ENCODE peak calls at places on chromosomes 1 and 21, in five cellular contexts. F, R, Q, O and A are unnamed samples.

GRCh38 chr1:115642168-115643072 is 650 bp downstream of the VANGL1 start:
- DNase-seq in F (peak; percentile 72), O (no peak), R (no peak), Q (peak; percentile 20), A (no peak)

GRCh38 chr1:38991638-38992449 is 768 bp downstream of the AKIRIN1 start:
- DNase-seq in O (no peak), R (no peak), F (peak; percentile 59), Q (no peak), A (no peak)

GRCh38 chr1:145994391-145995120 is 1.8 kb downstream of the TXNIP start:
- DNase-seq in F (peak; percentile 73), Q (no peak), R (no peak), O (no peak), A (no peak)

GRCh38 chr1:171644805-171645483 is 7.5 kb downstream of the MYOC start:
- DNase-seq in F (peak; percentile 95), Q (peak; percentile 82), R (peak; percentile 61), O (peak; percentile 37), A (no peak)

GRCh38 chr1:7531562-7532340 is 239.3 kb upstream of the VAMP3 start:
- DNase-seq in R (no peak), F (no peak), Q (no peak), O (no peak), A (no peak)

GRCh38 chr1:153404768-153405167 is 11.6 kb upstream of the S100A7A start:
- DNase-seq in R (no peak), F (peak; percentile 83), O (peak; percentile 34), Q (no peak), A (no peak)

GRCh38 chr21:19011448-19011847 is 607.9 kb upstream of the TMPRSS15 start:
- DNase-seq in R (no peak), O (no peak), F (no peak), Q (no peak), A (no peak)

GRCh38 chr1:69569281-69569970 is 1.7 kb downstream of the LRRC7 start:
- DNase-seq in R (no peak), F (peak; percentile 80), Q (no peak), O (no peak), A (no peak)

GRCh38 chr1:116751149-116751548 is 3.1 kb upstream of the CD2 start:
- DNase-seq in F (no peak), R (no peak), O (no peak), Q (no peak), A (no peak)

GRCh38 chr1:106785136-106785535 is 271.3 kb upstream of the PRMT6 start:
- DNase-seq in O (no peak), F (no peak), Q (no peak), R (no peak), A (no peak)

GRCh38 chr1:117815105-117815812 is 114.2 kb downstream of the GDAP2 start:
- DNase-seq in F (no peak), R (no peak), Q (peak; percentile 70), O (no peak), A (no peak)

GRCh38 chr1:226111109-226111864 is 48.8 kb downstream of the H3-3A start:
- DNase-seq in Q (no peak), R (no peak), O (no peak), F (peak; percentile 77), A (no peak)

GRCh38 chr1:37474697-37475379 is 458 bp downstream of the ZC3H12A start:
- DNase-seq in O (no peak), F (peak; percentile 53), R (no peak), Q (no peak), A (no peak)

GRCh38 chr1:150187560-150187931 is 37.8 kb downstream of the PLEKHO1 start:
- DNase-seq in Q (no peak), R (no peak), O (no peak), F (no peak), A (no peak)

GRCh38 chr1:12616709-12617373 is 1.2 kb downstream of the DHRS3 start:
- DNase-seq in F (peak; percentile 42), R (no peak), Q (no peak), O (no peak), A (no peak)

GRCh38 chr1:208203127-208203847 is 40.9 kb downstream of the PLXNA2 start:
- DNase-seq in R (no peak), Q (peak; percentile 46), F (no peak), O (no peak), A (no peak)

GRCh38 chr1:218463194-218464156 is 118.3 kb downstream of the TGFB2 start:
- DNase-seq in R (no peak), F (no peak), O (no peak), Q (peak; percentile 79), A (no peak)

GRCh38 chr1:176029155-176029554 is 177.9 kb downstream of the COP1 start:
- DNase-seq in Q (no peak), F (no peak), O (no peak), R (no peak), A (no peak)

GRCh38 chr1:1062364-1063163 is 11.5 kb downstream of the RNF223 start:
- DNase-seq in R (no peak), F (peak; percentile 76), Q (peak; percentile 18), O (no peak), A (no peak)

GRCh38 chr1:226674892-226675719 is 64.0 kb downstream of the ITPKB start:
- DNase-seq in Q (no peak), R (no peak), O (peak; percentile 60), F (peak; percentile 81), A (no peak)

GRCh38 chr1:22582670-22583635 is 19.7 kb downstream of the EPHA8 start:
- DNase-seq in F (no peak), O (no peak), R (no peak), Q (no peak), A (no peak)

GRCh38 chr1:24901791-24902470 is 28.1 kb downstream of the RUNX3 start:
- DNase-seq in Q (no peak), F (no peak), O (no peak), R (no peak), A (no peak)

GRCh38 chr1:90007979-90008404 is 13.1 kb downstream of the ZNF326 start:
- DNase-seq in O (no peak), F (peak; percentile 63), R (peak; percentile 13), Q (peak; percentile 49), A (no peak)

GRCh38 chr1:10848109-10848684 is 51.8 kb upstream of the CASZ1 start:
- DNase-seq in Q (no peak), R (no peak), F (no peak), O (no peak), A (no peak)

GRCh38 chr1:37410080-37410479 is 64.3 kb upstream of the ZC3H12A start:
- DNase-seq in O (no peak), R (no peak), Q (no peak), F (peak; percentile 31), A (no peak)

GRCh38 chr1:162055062-162055461 is 14.4 kb upstream of the NOS1AP start:
- DNase-seq in O (no peak), Q (peak; percentile 87), F (no peak), R (peak; percentile 49), A (no peak)

GRCh38 chr1:2049517-2050481 is at the start of gene PRKCZ:
- DNase-seq in O (peak; percentile 93), R (no peak), F (no peak), Q (no peak), A (no peak)

GRCh38 chr1:8075511-8076051 is 49.5 kb upstream of the ERRFI1 start:
- DNase-seq in Q (peak; percentile 30), F (no peak), O (no peak), R (no peak), A (no peak)

GRCh38 chr1:237467320-237467719 is 423.4 kb downstream of the ZP4 start:
- DNase-seq in O (no peak), F (no peak), R (no peak), Q (no peak), A (no peak)

GRCh38 chr1:43867946-43868740 is 65.5 kb upstream of the ARTN start:
- DNase-seq in F (peak; percentile 51), R (no peak), Q (peak; percentile 67), O (no peak), A (no peak)

GRCh38 chr1:152519876-152520275 is 5.6 kb downstream of the CRCT1 start:
- DNase-seq in O (no peak), Q (no peak), F (peak; percentile 39), R (no peak), A (no peak)

GRCh38 chr1:225467193-225468020 is 39.6 kb upstream of the LBR start:
- DNase-seq in F (peak; percentile 72), O (peak; percentile 62), R (no peak), Q (no peak), A (no peak)

GRCh38 chr1:201511925-201512539 is 5.1 kb upstream of the CSRP1 start:
- DNase-seq in Q (no peak), O (no peak), F (peak; percentile 86), R (no peak), A (no peak)

GRCh38 chr1:111556318-111557037 is 53.0 kb upstream of the ADORA3 start:
- DNase-seq in O (no peak), Q (no peak), F (no peak), R (no peak), A (no peak)